ENCODE peak calls at places on chromosomes 6 and 20, in five cellular contexts. G is SJSA1, K is fibroblast of lung, B is Peyer's patch, C is hepatocyte. T is an unnamed sample.

GRCh38 chr6:45156075-45156474 is 172.1 kb upstream of the RUNX2 start:
- DNase-seq in B (no peak), K (no peak), C (no peak), G (no peak), T (no peak)

GRCh38 chr6:87483929-87484328 is 11.2 kb downstream of the SLC35A1 start:
- DNase-seq in C (peak; percentile 83), K (peak; percentile 15), B (no peak), G (peak; percentile 76), T (no peak)

GRCh38 chr6:41672816-41673703 is 34.8 kb downstream of the MDFI start:
- DNase-seq in G (no peak), B (no peak), K (no peak), C (no peak), T (no peak)

GRCh38 chr6:12383448-12383847 is 93.3 kb downstream of the EDN1 start:
- DNase-seq in B (no peak), K (no peak), C (no peak), G (no peak), T (no peak)

GRCh38 chr6:20936949-20937348 is 402.7 kb downstream of the CDKAL1 start:
- DNase-seq in G (no peak), K (no peak), B (no peak), C (no peak), T (no peak)

GRCh38 chr6:53056273-53056672 is 8.9 kb upstream of the FBXO9 start:
- DNase-seq in C (no peak), G (no peak), K (no peak), B (no peak), T (no peak)

GRCh38 chr6:12009904-12010634 is 2.0 kb upstream of the HIVEP1 start:
- DNase-seq in C (no peak), B (no peak), G (no peak), K (peak; percentile 54), T (peak; percentile 71)

GRCh38 chr6:99995916-99996315 is 1.9 kb upstream of the MCHR2 start:
- DNase-seq in C (no peak), B (no peak), K (no peak), G (no peak), T (no peak)

GRCh38 chr20:17172826-17173420 is 53.9 kb upstream of the PCSK2 start:
- DNase-seq in B (no peak), G (no peak), K (no peak), C (no peak), T (no peak)

GRCh38 chr20:9241232-9241692 is 172.4 kb downstream of the PLCB4 start:
- DNase-seq in K (peak; percentile 69), C (no peak), G (peak; percentile 56), B (no peak), T (no peak)

GRCh38 chr6:79869184-79869583 is 78.2 kb downstream of the ELOVL4 start:
- DNase-seq in C (no peak), B (no peak), K (no peak), G (no peak), T (no peak)

GRCh38 chr20:38789503-38790209 is 15.8 kb upstream of the PPP1R16B start:
- DNase-seq in C (no peak), B (no peak), G (no peak), K (peak; percentile 40), T (no peak)

GRCh38 chr20:39822667-39823066 is 860.5 kb downstream of the DHX35 start:
- DNase-seq in B (no peak), G (no peak), K (peak; percentile 19), C (no peak), T (peak; percentile 47)

GRCh38 chr20:46348231-46348803 is 40.0 kb upstream of the CDH22 start:
- DNase-seq in K (peak; percentile 21), B (no peak), C (peak; percentile 63), G (no peak), T (peak; percentile 67)

GRCh38 chr6:47126647-47127339 is 84.7 kb upstream of the ADGRF1 start:
- DNase-seq in G (no peak), B (no peak), K (no peak), C (peak; percentile 70), T (peak; percentile 73)

GRCh38 chr6:6843777-6844176 is 255.3 kb downstream of the LY86 start:
- DNase-seq in C (no peak), B (no peak), K (no peak), G (no peak), T (no peak)

GRCh38 chr20:18984238-18985200 is 170.9 kb downstream of the SCP2D1 start:
- DNase-seq in K (no peak), B (no peak), C (peak; percentile 29), G (no peak), T (no peak)

GRCh38 chr20:47111576-47111975 is 216.9 kb downstream of the EYA2 start:
- DNase-seq in G (no peak), C (no peak), B (no peak), K (no peak), T (no peak)

GRCh38 chr20:19945732-19946670 is 71.2 kb upstream of the NAA20 start:
- DNase-seq in B (no peak), K (no peak), G (no peak), C (no peak), T (peak; percentile 57)

GRCh38 chr20:10157539-10157938 is 61.1 kb upstream of the SNAP25 start:
- DNase-seq in B (no peak), K (no peak), C (no peak), G (no peak), T (no peak)

GRCh38 chr6:13615802-13616140 is 636 bp downstream of the NOL7 start:
- DNase-seq in B (peak; percentile 53), C (peak; percentile 74), G (peak; percentile 53), K (peak; percentile 45), T (peak; percentile 59)

GRCh38 chr6:142155895-142156757 is 9.1 kb downstream of the VTA1 start:
- DNase-seq in G (no peak), C (peak; percentile 41), K (peak; percentile 60), B (no peak), T (peak; percentile 46)

GRCh38 chr20:37194616-37195015 is 15.3 kb upstream of the MROH8 start:
- DNase-seq in G (no peak), B (no peak), K (no peak), C (no peak), T (no peak)

GRCh38 chr6:136657629-136658028 is 107.4 kb upstream of the MAP7 start:
- DNase-seq in C (peak; percentile 38), K (peak; percentile 49), B (no peak), G (no peak), T (no peak)

GRCh38 chr6:91654844-91655192 is 1067.9 kb upstream of the MAP3K7 start:
- DNase-seq in K (no peak), C (no peak), B (no peak), G (no peak), T (no peak)

GRCh38 chr6:5786321-5787053 is 220.2 kb downstream of the NRN1 start:
- DNase-seq in B (no peak), K (no peak), G (no peak), C (no peak), T (no peak)

GRCh38 chr20:31841928-31842327 is 3.5 kb downstream of the FOXS1 start:
- DNase-seq in C (peak; percentile 55), B (no peak), G (peak; percentile 86), K (peak; percentile 53), T (peak; percentile 66)

GRCh38 chr6:95503568-95503967 is 73.8 kb upstream of the MANEA start:
- DNase-seq in B (no peak), K (no peak), G (no peak), C (no peak), T (no peak)

GRCh38 chr20:62025832-62026563 is 39.7 kb downstream of the TAF4 start:
- DNase-seq in K (peak; percentile 82), G (no peak), C (peak; percentile 72), B (no peak), T (peak; percentile 85)

GRCh38 chr20:50967621-50968020 is 9.0 kb downstream of the MOCS3 start:
- DNase-seq in C (no peak), G (no peak), B (no peak), K (no peak), T (no peak)

GRCh38 chr6:167654389-167654788 is 172.3 kb upstream of the AFDN start:
- DNase-seq in K (no peak), B (no peak), G (no peak), C (no peak), T (no peak)

GRCh38 chr20:18506744-18507143 is 996 bp upstream of the SEC23B start:
- DNase-seq in G (no peak), C (peak; percentile 5), B (no peak), K (no peak), T (no peak)

GRCh38 chr6:16762547-16763477 is 1.6 kb upstream of the ATXN1 start:
- DNase-seq in G (peak; percentile 56), C (peak; percentile 74), B (peak; percentile 53), K (peak; percentile 92), T (peak; percentile 72)

GRCh38 chr20:20685635-20686034 is 26.8 kb downstream of the RALGAPA2 start:
- DNase-seq in B (no peak), G (no peak), C (no peak), K (no peak), T (no peak)

GRCh38 chr6:26269406-26270120 is 95.4 kb upstream of the BTN3A2 start:
- DNase-seq in C (no peak), K (no peak), B (no peak), G (no peak), T (no peak)

GRCh38 chr6:26267083-26267589 is 97.9 kb upstream of the BTN3A2 start:
- DNase-seq in C (no peak), G (no peak), K (no peak), B (no peak), T (no peak)

GRCh38 chr6:26270121-26270861 is 94.7 kb upstream of the BTN3A2 start:
- DNase-seq in C (no peak), G (no peak), K (no peak), B (peak; percentile 29), T (peak; percentile 11)

GRCh38 chr6:26270903-26271639 is 93.9 kb upstream of the BTN3A2 start:
- DNase-seq in K (peak; percentile 93), B (peak; percentile 65), G (peak; percentile 81), C (peak; percentile 89), T (peak; percentile 90)

GRCh38 chr6:26268659-26269402 is 96.2 kb upstream of the BTN3A2 start:
- DNase-seq in B (no peak), C (peak; percentile 68), G (peak; percentile 59), K (peak; percentile 58), T (no peak)
- H3K4me3 ChIP-seq in B (no peak overlapping the region), C (no peak overlapping the region), G (no peak overlapping the region), K (no peak overlapping the region), T (peak overlapping the region; percentile 32)

GRCh38 chr6:139161817-139162284 is 27.0 kb downstream of the HECA start:
- DNase-seq in B (peak; percentile 67), C (no peak), G (no peak), K (no peak), T (no peak)
- H3K4me1 ChIP-seq in B (peaks cover 21% of the 10 kb centered on the region), C (peaks cover 23% of the 10 kb centered on the region), G (peaks cover 9% of the 10 kb centered on the region), K (no peaks in the 10 kb centered on the region), T (no peaks in the 10 kb centered on the region)

DNA sequence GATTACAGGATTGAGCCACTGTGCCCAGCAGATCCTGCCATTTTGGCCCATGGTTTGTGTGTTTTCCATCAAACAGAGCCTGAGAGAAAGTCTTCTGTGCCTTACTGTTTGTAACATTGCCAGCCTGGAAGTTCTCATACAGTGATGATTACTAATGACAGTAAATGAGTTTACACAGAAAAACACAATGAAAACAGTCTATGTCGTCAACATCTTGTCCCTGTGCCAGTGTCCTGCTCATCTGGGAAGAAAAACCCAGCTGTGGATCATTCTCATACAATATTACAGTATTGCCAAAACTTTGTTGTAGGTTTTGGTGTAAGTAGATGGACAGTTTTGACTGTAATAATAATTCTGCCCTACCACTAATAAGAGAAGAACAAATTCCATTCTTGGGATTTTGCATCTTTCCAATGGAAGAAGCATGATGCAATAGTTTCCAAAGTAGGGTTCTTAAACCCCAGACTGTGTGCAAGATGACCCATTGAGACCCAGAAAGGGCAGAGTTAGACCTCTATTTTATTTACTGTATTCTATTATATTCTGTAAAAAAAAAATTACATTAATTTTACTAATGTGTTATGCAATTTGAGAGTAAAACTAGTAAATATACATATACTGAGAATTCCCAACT is 135.0 kb upstream of the JARID2 start:
- DNase-seq in G (no peak), B (no peak), C (no peak), K (peak; percentile 25), T (no peak)
- H3K27me3 ChIP-seq in G (no peaks in the 10 kb centered on the region), B (no peaks in the 10 kb centered on the region), C (no peaks in the 10 kb centered on the region), K (no peaks in the 10 kb centered on the region), T (no peaks in the 10 kb centered on the region)

GRCh38 chr6:125793863-125794262 is 3.1 kb downstream of the NCOA7 start:
- DNase-seq in G (no peak), K (no peak), C (no peak), B (no peak), T (no peak)
- H3K4me3 ChIP-seq in G (no peak overlapping the region), K (no peak overlapping the region), C (no peak overlapping the region), B (no peak overlapping the region), T (no peak overlapping the region)

T was measured in cardiac muscle cell.